ENCODE peak calls at places on chromosomes 16 and 17, in eight cellular contexts. I is nephron progenitor cell; E is stomach; G is mammary epithelial cell; U is neural crest cell; Q is CD4-positive, alpha-beta T cell; D is cardiac muscle cell; X is IMR-90. S is an unnamed sample.

GRCh38 chr16:77657016-77657415 is 65.3 kb upstream of the NUDT7 start:
- DNase-seq in I (no peak), E (no peak), G (no peak), U (no peak), Q (no peak), D (peak), X (peak), S (no peak)

GRCh38 chr17:7444682-7445010 is 215 bp upstream of the CHRNB1 start:
- DNase-seq in I (no peak), E (no peak), G (no peak), U (no peak), Q (no peak), D (no peak), X (no peak), S (no peak)

GRCh38 chr16:50202926-50203624 is 50.0 kb downstream of the TENT4B start:
- DNase-seq in I (no peak), E (no peak), G (peak), U (no peak), Q (no peak), D (peak), X (peak), S (no peak)

GRCh38 chr17:75838410-75838809 is 5.8 kb downstream of the UNC13D start:
- DNase-seq in I (no peak), E (no peak), G (no peak), U (no peak), Q (no peak), D (no peak), X (no peak), S (no peak)

GRCh38 chr16:88451586-88452484 is 1.2 kb upstream of the ZFPM1 start:
- DNase-seq in I (no peak), E (no peak), G (no peak), U (no peak), Q (no peak), D (no peak), X (no peak), S (no peak)

GRCh38 chr17:49016775-49017463 is 19.7 kb downstream of the IGF2BP1 start:
- DNase-seq in I (no peak), E (peak), G (peak), U (no peak), Q (no peak), D (peak), X (peak), S (no peak)

GRCh38 chr17:80474231-80474932 is 2.0 kb downstream of the NPTX1 start:
- DNase-seq in I (peak), E (no peak), G (no peak), U (no peak), Q (no peak), D (peak), X (peak), S (no peak)

GRCh38 chr17:8785547-8786412 is 13.4 kb downstream of the MFSD6L start:
- DNase-seq in I (peak), E (peak), G (peak), U (peak), Q (peak), D (peak), X (peak), S (peak)

GRCh38 chr17:39525801-39526506 is 64.7 kb downstream of the CDK12 start:
- DNase-seq in I (no peak), E (no peak), G (no peak), U (no peak), Q (no peak), D (no peak), X (no peak), S (no peak)

DNA sequence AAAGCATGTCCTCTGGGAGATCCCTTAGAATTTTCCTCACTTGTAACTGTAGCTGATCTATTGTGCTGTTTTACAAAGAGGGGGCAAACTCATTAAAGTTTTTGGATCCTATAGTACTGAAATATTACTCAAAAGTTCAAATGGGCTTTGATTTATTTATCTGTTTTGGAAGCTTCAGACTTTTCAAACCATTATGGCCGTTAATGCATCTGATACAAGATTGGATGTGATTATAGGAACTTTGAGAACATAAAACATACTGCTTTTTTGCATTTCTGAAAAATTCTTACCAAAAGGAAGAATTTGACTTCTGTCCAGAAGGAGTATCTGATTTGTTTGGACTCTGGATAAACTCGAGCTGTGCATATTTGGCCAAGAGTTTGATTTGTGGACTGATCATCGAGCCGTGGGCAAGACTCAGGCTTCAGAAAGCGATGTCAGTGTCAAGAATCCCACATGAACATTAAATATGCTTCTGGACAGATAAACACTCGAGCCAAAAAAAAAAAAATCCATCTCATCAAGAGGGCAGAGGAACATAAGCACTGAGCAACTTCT is 8.2 kb upstream of the MARCHF10 start:
- DNase-seq in I (no peak), E (no peak), G (no peak), U (no peak), Q (no peak), D (no peak), X (peak), S (no peak)
- TF ChIP-seq CTCF in I (no peak), E (no peak), G (no peak), U (no peak), Q (no peak), D (no peak), X (no peak), S (no peak)

DNA sequence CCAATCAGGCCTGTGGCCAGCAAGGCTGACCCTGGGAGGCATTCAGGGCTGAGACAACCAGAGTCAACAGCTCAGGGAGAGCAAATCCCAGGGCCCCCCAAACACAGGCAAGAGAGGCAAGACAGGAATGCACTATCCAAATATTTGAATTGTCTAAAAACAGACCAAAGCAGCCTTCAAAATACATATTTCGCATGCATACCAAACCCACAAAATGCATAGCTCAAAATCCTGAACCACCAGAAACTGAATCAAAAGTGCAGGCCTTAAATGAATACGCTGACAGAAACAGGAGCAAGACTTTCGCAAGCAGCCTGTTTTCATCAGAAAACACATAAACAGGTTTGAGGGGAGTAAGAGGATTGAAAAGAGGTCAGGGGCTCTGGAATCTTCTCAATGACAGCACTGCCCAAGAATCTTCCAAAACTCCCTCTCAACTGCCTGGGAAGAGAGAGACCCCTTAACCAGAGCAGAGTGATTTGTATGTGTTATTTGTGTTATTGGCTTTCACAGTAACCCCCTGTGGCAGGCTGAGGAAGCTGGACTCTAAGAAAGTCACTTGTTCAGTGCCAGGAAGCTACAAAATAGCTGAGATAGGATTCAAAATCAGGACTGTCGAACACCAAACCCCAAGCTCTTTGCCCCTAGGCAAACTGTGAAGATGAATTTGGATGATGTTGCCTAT is 213.5 kb upstream of the CDH5 start:
- DNase-seq in I (no peak), E (no peak), G (no peak), U (no peak), Q (no peak), D (peak), X (peak), S (no peak)
- TF ChIP-seq CTCF in I (no peak), E (no peak), G (no peak), U (no peak), Q (no peak), D (no peak), X (no peak), S (no peak)

DNA sequence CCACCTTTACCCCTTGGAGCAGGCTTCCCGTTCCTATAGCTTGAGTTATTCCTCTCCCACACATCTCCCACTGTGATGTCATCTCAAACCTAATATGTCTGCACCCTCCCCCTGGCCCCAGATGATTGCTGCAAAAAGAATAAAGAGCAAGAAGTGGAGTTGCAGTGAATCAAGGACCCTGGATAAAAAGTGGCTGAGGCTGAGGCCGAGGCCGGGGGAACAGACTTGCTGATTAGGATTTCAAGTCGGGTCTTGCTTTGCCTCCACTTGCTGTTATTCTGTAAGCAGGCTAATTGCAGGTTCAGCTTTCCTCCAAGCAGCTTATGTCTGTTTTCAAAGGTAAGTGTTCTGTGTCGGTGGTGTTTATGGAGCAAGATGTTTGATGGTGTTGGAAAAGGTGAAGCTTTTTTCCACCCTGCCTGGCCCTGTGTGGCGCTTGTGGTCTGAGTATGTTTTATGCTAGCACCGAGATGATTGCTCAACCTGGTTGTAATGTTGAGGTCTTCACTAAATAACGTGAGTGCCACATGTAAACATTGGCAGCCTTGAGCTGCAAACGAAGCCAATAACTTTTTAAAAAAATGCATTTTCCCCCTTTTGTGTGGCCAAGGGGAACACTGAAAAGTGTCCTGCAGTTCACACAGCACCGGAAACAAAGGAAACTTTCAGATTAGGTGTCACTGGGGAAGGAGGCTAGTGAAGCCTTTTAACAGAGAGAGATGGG is 15.4 kb downstream of the HS3ST3B1 start:
- DNase-seq in I (no peak), E (no peak), G (no peak), U (no peak), Q (no peak), D (peak), X (peak), S (no peak)
- TF ChIP-seq CTCF in I (no peak), E (no peak), G (no peak), U (no peak), Q (no peak), D (no peak), X (no peak), S (no peak)

GRCh38 chr16:52393448-52393847 is 153.5 kb downstream of the TOX3 start:
- DNase-seq in I (no peak), E (no peak), G (no peak), U (no peak), Q (no peak), D (no peak), X (no peak), S (no peak)

GRCh38 chr16:52398021-52398420 is 148.9 kb downstream of the TOX3 start:
- DNase-seq in I (no peak), E (no peak), G (no peak), U (no peak), Q (no peak), D (no peak), X (no peak), S (no peak)

GRCh38 chr16:52399116-52399515 is 147.8 kb downstream of the TOX3 start:
- DNase-seq in I (no peak), E (no peak), G (no peak), U (no peak), Q (no peak), D (no peak), X (no peak), S (no peak)

DNA sequence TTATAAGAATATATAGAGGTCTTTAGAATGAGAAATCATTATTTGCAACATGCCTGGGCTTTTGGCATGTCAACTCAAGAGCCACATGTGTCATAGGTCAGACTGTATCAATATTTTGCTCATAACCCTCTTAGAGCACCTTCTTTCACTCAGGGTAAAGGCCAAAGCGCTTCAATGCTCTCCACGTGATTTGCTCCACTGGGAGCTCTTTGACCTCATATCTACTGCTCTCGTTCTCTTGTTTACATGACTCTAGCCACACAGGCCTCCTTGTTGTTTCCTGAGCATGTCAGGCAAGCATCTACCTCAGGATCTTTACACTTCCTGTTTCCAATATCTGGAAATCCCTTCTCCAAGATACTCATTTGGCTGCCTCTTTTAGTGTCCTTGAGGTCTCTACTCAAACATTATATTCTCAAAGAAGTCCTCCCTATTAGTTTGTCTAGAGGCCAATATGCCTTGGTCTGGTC is 148.4 kb downstream of the TOX3 start:
- DNase-seq in I (no peak), E (no peak), G (no peak), U (no peak), Q (no peak), D (no peak), X (no peak), S (no peak)
- TF ChIP-seq CTCF in I (no peak), E (no peak), G (no peak), U (no peak), Q (no peak), D (no peak), X (no peak), S (no peak)

GRCh38 chr16:87391324-87391949 is 699 bp upstream of the MAP1LC3B start:
- DNase-seq in I (peak), E (peak), G (no peak), U (peak), Q (no peak), D (no peak), X (no peak), S (no peak)

GRCh38 chr16:87391950-87392822 is at the start of gene MAP1LC3B:
- DNase-seq in I (peak), E (peak), G (peak), U (peak), Q (peak), D (peak), X (peak), S (peak)

GRCh38 chr16:87393680-87394055 is 1.5 kb downstream of the MAP1LC3B start:
- DNase-seq in I (no peak), E (no peak), G (no peak), U (no peak), Q (no peak), D (no peak), X (no peak), S (no peak)

GRCh38 chr16:87395181-87395842 is 3.2 kb downstream of the MAP1LC3B start:
- DNase-seq in I (no peak), E (no peak), G (no peak), U (no peak), Q (no peak), D (no peak), X (no peak), S (no peak)

DNA sequence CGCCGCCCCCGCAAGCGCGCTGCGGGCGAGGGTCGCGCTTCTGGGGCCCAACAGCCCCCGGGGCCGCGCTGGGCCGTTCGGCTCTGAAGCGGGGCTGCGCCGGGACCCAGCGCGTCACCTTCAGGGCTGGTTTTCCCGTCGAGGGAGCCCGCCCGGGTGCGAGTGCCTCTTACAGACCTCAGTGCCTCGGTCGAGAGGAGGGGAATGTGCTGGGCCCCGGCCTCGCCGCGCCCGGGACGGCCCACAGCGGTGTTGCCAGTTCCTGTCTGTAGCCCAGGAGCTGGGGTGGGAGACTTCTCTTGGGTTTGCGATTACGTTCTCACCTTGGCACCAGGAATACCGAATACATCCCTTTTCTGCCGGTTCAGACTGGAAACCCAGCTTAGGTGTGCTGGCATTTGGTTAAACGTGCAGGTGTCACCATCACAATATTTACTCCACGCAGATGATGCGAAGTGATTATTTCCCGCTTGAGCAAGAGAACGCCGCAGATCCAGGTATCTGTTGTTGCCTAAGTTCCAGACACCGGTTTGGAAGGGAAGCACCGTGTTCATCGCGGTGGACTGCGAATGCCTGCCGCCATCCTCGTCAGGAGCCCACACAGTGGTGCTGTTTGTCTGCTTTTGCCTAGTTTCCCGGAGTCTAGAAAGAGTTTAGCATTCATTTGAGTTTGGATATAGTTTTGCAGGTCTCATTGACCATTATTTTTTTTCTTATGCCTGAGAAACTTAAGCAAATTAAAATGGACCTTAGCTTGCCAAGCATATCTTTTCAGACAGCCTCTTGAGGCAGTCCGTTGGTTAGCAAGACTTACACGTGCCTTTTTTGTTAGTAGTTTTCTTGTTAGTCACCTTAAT is 915 bp downstream of the MAP1LC3B start:
- DNase-seq in I (peak), E (peak), G (peak), U (peak), Q (peak), D (peak), X (peak), S (peak)
- TF ChIP-seq CTCF in I (no peak), E (no peak), G (peak), U (no peak), Q (no peak), D (peak), X (peak), S (no peak)

GRCh38 chr17:66573078-66573477 is 261.8 kb upstream of the CACNG5 start:
- DNase-seq in I (no peak), E (no peak), G (no peak), U (no peak), Q (no peak), D (no peak), X (no peak), S (no peak)
- TF ChIP-seq CTCF in I (no peak), E (no peak), G (no peak), U (no peak), Q (no peak), D (no peak), X (no peak), S (no peak)

DNA sequence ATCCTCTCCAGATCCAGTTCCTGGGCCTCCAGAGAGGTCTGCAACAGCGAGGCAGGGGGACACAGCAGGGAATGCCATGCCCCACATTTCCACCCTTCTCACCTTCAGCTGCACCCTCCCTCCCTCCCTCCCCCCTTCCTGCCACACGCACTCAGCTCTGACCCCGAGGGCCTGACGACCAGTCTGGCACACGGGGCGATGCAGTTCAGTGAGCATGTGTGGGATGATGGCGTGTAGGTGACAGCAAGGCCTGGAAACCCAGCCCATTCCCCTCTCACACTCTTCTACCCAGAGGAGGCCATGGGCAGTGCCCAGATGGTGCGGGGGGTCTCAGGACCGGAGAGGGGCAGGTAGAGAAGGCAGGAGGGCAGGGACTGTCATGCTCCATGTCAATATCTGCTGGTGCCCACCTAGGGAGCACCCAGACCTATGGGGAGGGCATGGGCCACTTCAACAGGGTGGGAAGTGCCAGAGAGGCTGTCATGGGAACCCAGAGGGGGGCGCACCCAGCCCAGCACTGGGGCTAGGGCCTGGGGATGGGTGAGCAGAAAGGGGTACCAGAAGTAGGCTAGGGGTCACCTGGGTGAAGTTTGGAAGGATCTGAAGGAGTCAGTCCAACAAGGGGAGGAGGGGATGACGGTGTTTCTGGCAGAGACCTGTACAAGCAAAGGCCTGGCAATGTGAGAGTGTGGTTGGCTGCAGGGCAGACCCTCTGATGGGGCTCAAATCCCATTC is 13.6 kb upstream of the KATNB1 start:
- DNase-seq in I (no peak), E (no peak), G (no peak), U (no peak), Q (no peak), D (no peak), X (no peak), S (no peak)
- TF ChIP-seq CTCF in I (no peak), E (no peak), G (no peak), U (no peak), Q (no peak), D (no peak), X (no peak), S (no peak)

GRCh38 chr16:2585651-2586081 is 47.8 kb downstream of the PDPK1 start:
- DNase-seq in I (no peak), E (no peak), G (no peak), U (no peak), Q (no peak), D (no peak), X (no peak), S (no peak)

GRCh38 chr16:2587891-2588565 is 50.2 kb downstream of the PDPK1 start:
- DNase-seq in I (no peak), E (no peak), G (no peak), U (no peak), Q (no peak), D (no peak), X (no peak), S (no peak)

GRCh38 chr16:2584742-2585650 is 47.2 kb downstream of the PDPK1 start:
- DNase-seq in I (no peak), E (no peak), G (no peak), U (no peak), Q (no peak), D (peak), X (peak), S (no peak)

GRCh38 chr16:2586901-2587480 is 49.2 kb downstream of the PDPK1 start:
- DNase-seq in I (no peak), E (no peak), G (no peak), U (no peak), Q (no peak), D (no peak), X (no peak), S (no peak)

DNA sequence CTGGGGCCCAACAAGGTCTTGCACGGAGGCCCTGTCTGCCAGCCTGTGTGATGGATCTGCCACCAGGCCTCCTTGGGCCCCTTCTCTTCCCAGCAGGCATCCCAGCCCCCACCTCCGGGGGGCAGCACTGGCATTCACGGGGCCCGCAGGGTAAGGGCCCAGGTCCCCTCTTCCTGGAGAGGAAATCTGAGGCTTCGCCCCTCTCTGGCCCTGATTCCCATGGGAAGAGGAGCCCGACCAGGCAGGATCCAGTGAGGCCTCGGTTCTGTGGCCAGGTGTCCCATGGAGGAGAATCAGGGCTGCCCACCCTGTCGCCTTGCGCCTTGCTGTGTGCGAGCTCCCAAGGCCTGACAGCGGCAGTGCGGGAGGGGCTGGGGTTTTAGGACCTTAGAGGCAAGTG is 48.4 kb downstream of the PDPK1 start:
- DNase-seq in I (no peak), E (no peak), G (no peak), U (no peak), Q (no peak), D (no peak), X (no peak), S (peak)
- TF ChIP-seq CTCF in I (peak), E (no peak), G (no peak), U (peak), Q (no peak), D (peak), X (peak), S (no peak)